ENCODE peak calls at places on chromosomes 4 and X, in ten cellular contexts. S is endothelial cell; D is MCF 10A; E is ELF-1; P is dorsolateral prefrontal cortex; O is OCI-LY7; L is GM03348; R is progenitor cell of endocrine pancreas; X is activated CD8-positive, alpha-beta memory T cell treated with anti-CD3 and anti-CD28 coated beads for 24 hours; G is fibroblast of lung. Y is an unnamed sample.

GRCh38 chrX:102599950-102600579 is 750 bp downstream of the ARMCX5 start:
- DNase-seq in S (no peak), D (peak), E (peak), P (no peak), O (no peak), L (peak), R (no peak), X (no peak), G (peak), Y (peak)

GRCh38 chr4:112519689-112520597 is 4.0 kb upstream of the NEUROG2 start:
- DNase-seq in S (no peak), D (no peak), E (peak), P (no peak), O (no peak), L (no peak), R (no peak), X (no peak), G (no peak), Y (no peak)

GRCh38 chr4:12723849-12724447 is 760.2 kb downstream of the RAB28 start:
- DNase-seq in S (no peak), D (peak), E (peak), P (no peak), O (no peak), L (no peak), R (no peak), X (no peak), G (no peak), Y (no peak)

GRCh38 chr4:1991087-1991486 is 17.7 kb downstream of the NELFA start:
- DNase-seq in S (no peak), D (no peak), E (no peak), P (no peak), O (no peak), L (no peak), R (no peak), X (no peak), G (no peak), Y (no peak)

GRCh38 chrX:29455702-29456101 is 759.7 kb upstream of the MAGEB2 start:
- DNase-seq in S (no peak), D (no peak), E (no peak), P (no peak), O (no peak), L (no peak), R (no peak), X (no peak), G (no peak), Y (no peak)

GRCh38 chr4:53777244-53777984 is 186.1 kb upstream of the LNX1 start:
- DNase-seq in S (no peak), D (peak), E (no peak), P (no peak), O (no peak), L (peak), R (no peak), X (no peak), G (peak), Y (peak)

GRCh38 chr4:4534515-4535145 is 7.2 kb downstream of the STX18 start:
- DNase-seq in S (no peak), D (no peak), E (no peak), P (no peak), O (no peak), L (no peak), R (no peak), X (no peak), G (no peak), Y (no peak)

GRCh38 chr4:10608501-10609219 is 75.9 kb downstream of the CLNK start:
- DNase-seq in S (no peak), D (no peak), E (no peak), P (no peak), O (no peak), L (no peak), R (no peak), X (no peak), G (no peak), Y (no peak)

GRCh38 chr4:94436512-94436911 is 15.2 kb upstream of the PDLIM5 start:
- DNase-seq in S (no peak), D (no peak), E (no peak), P (no peak), O (no peak), L (no peak), R (no peak), X (no peak), G (no peak), Y (no peak)

GRCh38 chr4:30904593-30904992 is 184.4 kb downstream of the PCDH7 start:
- DNase-seq in S (no peak), D (no peak), E (no peak), P (no peak), O (no peak), L (no peak), R (no peak), X (no peak), G (no peak), Y (no peak)

GRCh38 chr4:25949166-25949748 is 35.2 kb downstream of the SMIM20 start:
- DNase-seq in S (no peak), D (no peak), E (peak), P (no peak), O (no peak), L (no peak), R (no peak), X (no peak), G (peak), Y (no peak)

GRCh38 chrX:69182818-69183375 is 17.6 kb upstream of the PJA1 start:
- DNase-seq in S (no peak), D (no peak), E (no peak), P (no peak), O (no peak), L (no peak), R (no peak), X (peak), G (no peak), Y (no peak)

GRCh38 chrX:16140448-16140847 is 17.1 kb downstream of the GRPR start:
- DNase-seq in S (no peak), D (no peak), E (no peak), P (no peak), O (no peak), L (no peak), R (no peak), X (no peak), G (no peak), Y (no peak)

GRCh38 chrX:20479896-20480295 is 213.2 kb upstream of the RPS6KA3 start:
- DNase-seq in S (no peak), D (no peak), E (no peak), P (no peak), O (no peak), L (no peak), R (no peak), X (no peak), G (no peak), Y (no peak)

GRCh38 chr4:166091146-166091545 is 218.1 kb downstream of the TLL1 start:
- DNase-seq in S (no peak), D (no peak), E (no peak), P (no peak), O (no peak), L (no peak), R (no peak), X (no peak), G (no peak), Y (peak)

GRCh38 chr4:152727784-152728183 is 48.0 kb upstream of the TMEM154 start:
- DNase-seq in S (no peak), D (no peak), E (no peak), P (no peak), O (no peak), L (no peak), R (no peak), X (no peak), G (no peak), Y (no peak)

GRCh38 chr4:136241221-136241986 is 1290.9 kb downstream of the PCDH18 start:
- DNase-seq in S (no peak), D (no peak), E (no peak), P (no peak), O (no peak), L (no peak), R (no peak), X (no peak), G (no peak), Y (peak)

GRCh38 chr4:155342142-155342541 is 34.6 kb downstream of the MAP9 start:
- DNase-seq in S (no peak), D (peak), E (no peak), P (no peak), O (no peak), L (peak), R (no peak), X (no peak), G (peak), Y (peak)

GRCh38 chrX:71637253-71637618 is 18.9 kb upstream of the CXCR3 start:
- DNase-seq in S (no peak), D (peak), E (no peak), P (no peak), O (no peak), L (no peak), R (no peak), X (no peak), G (peak), Y (no peak)

GRCh38 chr4:182752158-182752910 is 164.9 kb downstream of the DCTD start:
- DNase-seq in S (no peak), D (no peak), E (no peak), P (no peak), O (no peak), L (peak), R (no peak), X (no peak), G (no peak), Y (peak)

Y was measured in fibroblast of gingiva.